ENCODE peak calls at places on chromosomes 16 and 17, in seven cellular contexts. W is HCT116, E is neural progenitor cell, Q is hepatocyte, A is GM23248, H is OCI-LY7, L is SK-N-SH. P is an unnamed sample.

GRCh38 chr17:64147110-64148016 is 17.4 kb upstream of the ERN1 start:
- DNase-seq in W (no peak), E (no peak), Q (no peak), A (peak; percentile 36), H (peak; percentile 55), L (peak; percentile 45), P (peak; percentile 52)

GRCh38 chr16:22255335-22255734 is 41.9 kb upstream of the POLR3E start:
- DNase-seq in W (no peak), E (no peak), Q (no peak), A (peak; percentile 19), H (peak; percentile 7), L (no peak), P (no peak)

GRCh38 chr17:64345691-64346376 is 44.8 kb downstream of the PECAM1 start:
- DNase-seq in W (no peak), E (no peak), Q (no peak), A (no peak), H (no peak), L (no peak), P (no peak)

GRCh38 chr17:58513913-58514794 is at the start of gene MTMR4:
- DNase-seq in W (peak; percentile 54), E (peak; percentile 96), Q (peak; percentile 94), A (peak; percentile 85), H (peak; percentile 81), L (peak; percentile 99), P (peak; percentile 87)

GRCh38 chr17:80665792-80666191 is 121.2 kb downstream of the RPTOR start:
- DNase-seq in W (no peak), E (no peak), Q (no peak), A (no peak), H (no peak), L (no peak), P (no peak)

GRCh38 chr16:12587646-12588277 is 215.9 kb downstream of the CPPED1 start:
- DNase-seq in W (no peak), E (no peak), Q (no peak), A (no peak), H (no peak), L (no peak), P (no peak)

GRCh38 chr17:67353929-67354557 is 12.3 kb downstream of the PSMD12 start:
- DNase-seq in W (no peak), E (no peak), Q (no peak), A (no peak), H (no peak), L (no peak), P (no peak)

GRCh38 chr16:87543436-87544191 is 50.8 kb upstream of the ZCCHC14 start:
- DNase-seq in W (no peak), E (no peak), Q (no peak), A (peak; percentile 60), H (peak; percentile 14), L (no peak), P (no peak)

GRCh38 chr17:70552230-70552981 is 383.1 kb downstream of the KCNJ2 start:
- DNase-seq in W (peak; percentile 29), E (peak; percentile 75), Q (peak; percentile 72), A (peak; percentile 58), H (peak; percentile 69), L (peak; percentile 72), P (peak; percentile 80)

GRCh38 chr17:5473906-5474305 is 5.1 kb upstream of the DHX33 start:
- DNase-seq in W (no peak), E (no peak), Q (no peak), A (no peak), H (no peak), L (no peak), P (no peak)

GRCh38 chr17:80795737-80796136 is 195.9 kb upstream of the CHMP6 start:
- DNase-seq in W (no peak), E (no peak), Q (no peak), A (no peak), H (no peak), L (peak; percentile 93), P (no peak)

GRCh38 chr16:66254751-66255150 is 111.7 kb upstream of the CDH5 start:
- DNase-seq in W (no peak), E (no peak), Q (no peak), A (peak; percentile 28), H (no peak), L (no peak), P (no peak)

GRCh38 chr16:31063843-31064611 is 10.0 kb downstream of the ZNF668 start:
- DNase-seq in W (no peak), E (no peak), Q (no peak), A (no peak), H (no peak), L (no peak), P (no peak)

GRCh38 chr16:51872536-51872935 is 674.4 kb downstream of the TOX3 start:
- DNase-seq in W (no peak), E (no peak), Q (no peak), A (no peak), H (no peak), L (no peak), P (no peak)

GRCh38 chr16:21100447-21100846 is 50.2 kb downstream of the DNAH3 start:
- DNase-seq in W (peak; percentile 19), E (no peak), Q (peak; percentile 37), A (peak; percentile 78), H (no peak), L (no peak), P (peak; percentile 77)

GRCh38 chr17:48625502-48626201 is 506 bp downstream of the HOXB9 start:
- DNase-seq in W (no peak), E (peak; percentile 63), Q (peak; percentile 66), A (peak; percentile 55), H (no peak), L (no peak), P (peak; percentile 77)

GRCh38 chr16:50213939-50214519 is 52.3 kb upstream of the ADCY7 start:
- DNase-seq in W (peak; percentile 36), E (peak; percentile 18), Q (peak; percentile 54), A (peak; percentile 51), H (peak; percentile 55), L (peak; percentile 48), P (peak; percentile 71)

GRCh38 chr16:75957870-75958269 is 231.6 kb upstream of the CPHXL start:
- DNase-seq in W (no peak), E (no peak), Q (no peak), A (no peak), H (no peak), L (no peak), P (no peak)

GRCh38 chr17:74177018-74177450 is 26.4 kb upstream of the RPL38 start:
- DNase-seq in W (no peak), E (no peak), Q (no peak), A (peak; percentile 63), H (no peak), L (no peak), P (peak; percentile 60)

GRCh38 chr17:28530250-28530649 is 22.2 kb downstream of the UNC119 start:
- DNase-seq in W (no peak), E (no peak), Q (no peak), A (no peak), H (no peak), L (no peak), P (no peak)

GRCh38 chr17:28533091-28533670 is 19.2 kb downstream of the UNC119 start:
- DNase-seq in W (no peak), E (no peak), Q (no peak), A (peak; percentile 67), H (no peak), L (no peak), P (no peak)

GRCh38 chr17:28534740-28535375 is 17.6 kb downstream of the UNC119 start:
- DNase-seq in W (no peak), E (no peak), Q (no peak), A (no peak), H (no peak), L (no peak), P (no peak)

GRCh38 chr17:28530926-28531325 is 21.5 kb downstream of the UNC119 start:
- DNase-seq in W (no peak), E (no peak), Q (no peak), A (no peak), H (no peak), L (no peak), P (no peak)

GRCh38 chr17:28532063-28532960 is 20.1 kb downstream of the UNC119 start:
- DNase-seq in W (no peak), E (no peak), Q (no peak), A (peak; percentile 16), H (no peak), L (no peak), P (no peak)
- H4K20me1 ChIP-seq in W (no peaks in the 10 kb centered on the region), E (no peaks in the 10 kb centered on the region), Q (no peaks in the 10 kb centered on the region), A (no peaks in the 10 kb centered on the region), H (no peaks in the 10 kb centered on the region), L (no peaks in the 10 kb centered on the region), P (no peaks in the 10 kb centered on the region)

DNA sequence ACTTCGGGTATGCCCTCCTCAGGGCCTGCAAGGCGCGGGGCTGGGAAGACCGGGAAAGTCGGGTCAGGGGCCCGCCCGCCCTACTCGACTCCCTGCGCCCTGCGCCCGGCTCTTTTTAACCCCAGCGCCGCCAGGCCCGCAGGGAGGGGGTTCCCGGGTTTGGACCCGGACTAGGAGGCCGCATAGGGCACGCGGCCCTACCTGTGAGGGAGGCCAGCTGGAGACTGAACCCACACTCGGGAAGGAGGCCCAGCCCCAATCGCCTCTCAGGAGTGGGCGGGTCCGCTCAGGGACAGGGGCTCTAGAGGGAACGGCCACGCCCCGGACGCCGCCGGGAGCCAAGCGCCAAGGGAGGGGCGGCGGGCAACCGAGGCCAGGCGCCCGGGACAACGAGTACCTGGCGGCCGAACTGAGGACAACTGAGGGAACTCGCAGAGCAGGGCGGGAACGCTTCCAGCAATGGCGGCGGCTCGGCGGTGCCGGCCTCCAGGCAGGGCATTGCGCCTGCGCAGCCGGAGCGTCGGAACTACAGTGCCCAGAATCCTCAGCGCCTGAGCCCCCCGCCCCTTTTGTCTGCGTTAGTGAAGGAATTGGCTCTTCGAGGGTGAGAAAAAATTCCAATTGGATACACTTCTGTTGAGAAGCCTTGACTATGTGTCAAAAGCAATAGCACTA is at the start of gene ZNF624:
- DNase-seq in W (peak; percentile 92), E (peak; percentile 99), Q (peak; percentile 98), A (peak; percentile 95), H (peak; percentile 93), L (peak; percentile 94), P (peak; percentile 99)
- TF ChIP-seq EZH2phosphoT487 in W (no peak), E (no peak), Q (no peak), A (no peak), H (no peak), L (no peak), P (no peak)

GRCh38 chr16:17938546-17938945 is 398.0 kb downstream of the NPIPA8 start:
- DNase-seq in W (no peak), E (no peak), Q (no peak), A (no peak), H (no peak), L (no peak), P (no peak)
- H2AFZ ChIP-seq in W (no peak overlapping the region), E (no peak overlapping the region), Q (no peak overlapping the region), A (no peak overlapping the region), H (no peak overlapping the region), L (no peak overlapping the region), P (no peak overlapping the region)

DNA sequence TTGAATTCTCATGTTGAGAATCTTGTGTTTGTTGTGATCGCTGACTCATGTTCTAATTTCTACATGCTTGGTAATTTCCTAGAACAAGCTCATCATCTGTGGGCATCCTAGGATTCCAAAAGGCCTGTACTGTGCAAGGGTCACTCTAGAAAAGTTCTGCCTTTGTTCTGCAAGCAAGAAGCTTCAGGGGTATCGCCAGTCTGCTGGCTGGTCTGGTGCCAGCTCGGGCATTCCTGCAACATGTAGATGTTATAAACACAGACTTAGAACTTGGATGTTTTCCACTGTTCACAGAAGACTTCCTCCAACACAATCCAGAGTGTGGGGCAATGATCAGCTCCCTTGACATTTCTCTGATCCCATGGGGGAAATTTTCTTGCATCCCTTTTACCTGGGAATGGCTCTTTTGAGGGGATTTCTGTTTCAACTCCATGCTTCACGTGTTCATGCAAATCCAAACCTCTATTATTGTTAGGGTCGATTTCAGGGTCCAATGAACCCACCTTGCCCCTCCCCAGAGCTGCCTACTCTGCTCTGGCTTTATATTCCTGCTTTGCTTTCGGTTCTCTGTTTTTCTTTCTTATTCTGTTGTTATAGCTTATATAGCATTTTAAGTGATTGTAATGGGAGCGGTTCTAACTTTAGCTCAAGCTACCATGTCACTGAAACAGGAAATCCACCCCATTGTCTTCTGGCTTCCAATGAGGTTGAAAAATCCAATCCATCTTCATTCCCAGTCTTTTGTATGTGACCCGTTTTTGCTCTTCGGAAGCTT is 25.3 kb downstream of the UBE2O start:
- DNase-seq in W (no peak), E (no peak), Q (no peak), A (peak; percentile 49), H (peak; percentile 90), L (no peak), P (no peak)
- H4K20me1 ChIP-seq in W (peaks cover 12% of the 10 kb centered on the region), E (peaks cover 63% of the 10 kb centered on the region), Q (peaks cover 15% of the 10 kb centered on the region), A (peaks cover 7% of the 10 kb centered on the region), H (no peaks in the 10 kb centered on the region), L (peaks cover 37% of the 10 kb centered on the region), P (peaks cover 38% of the 10 kb centered on the region)